ENCODE peak calls at places on chromosomes 6 and 20, in eight cellular contexts. One of them, this sample, is unnamed.

GRCh38 chr6:147700436-147701209 is 192.1 kb downstream of the SAMD5 start:
- DNase-seq in WTC11: no peak
- DNase-seq in uterus: no peak
- DNase-seq in upper lobe of left lung: no peak
- DNase-seq in tibial artery: no peak
- DNase-seq in ovary: no peak
- DNase-seq in HCT116: no peak
- DNase-seq in Peyer's patch: no peak
- DNase-seq in this sample: no peak

GRCh38 chr6:12749531-12750379 is 33.2 kb downstream of the PHACTR1 start:
- DNase-seq in WTC11: peak
- DNase-seq in uterus: no peak
- DNase-seq in upper lobe of left lung: no peak
- DNase-seq in tibial artery: no peak
- DNase-seq in ovary: no peak
- DNase-seq in HCT116: no peak
- DNase-seq in Peyer's patch: no peak
- DNase-seq in this sample: no peak

GRCh38 chr6:87257046-87257445 is 65.3 kb upstream of the SMIM8 start:
- DNase-seq in WTC11: no peak
- DNase-seq in uterus: no peak
- DNase-seq in upper lobe of left lung: no peak
- DNase-seq in tibial artery: no peak
- DNase-seq in ovary: no peak
- DNase-seq in HCT116: no peak
- DNase-seq in Peyer's patch: no peak
- DNase-seq in this sample: no peak

GRCh38 chr6:139354177-139354576 is 20.3 kb downstream of the CITED2 start:
- DNase-seq in WTC11: no peak
- DNase-seq in uterus: no peak
- DNase-seq in upper lobe of left lung: no peak
- DNase-seq in tibial artery: no peak
- DNase-seq in ovary: no peak
- DNase-seq in HCT116: no peak
- DNase-seq in Peyer's patch: no peak
- DNase-seq in this sample: no peak

GRCh38 chr20:37598101-37598530 is 70.4 kb upstream of the BLCAP start:
- DNase-seq in WTC11: peak
- DNase-seq in uterus: no peak
- DNase-seq in upper lobe of left lung: no peak
- DNase-seq in tibial artery: no peak
- DNase-seq in ovary: no peak
- DNase-seq in HCT116: no peak
- DNase-seq in Peyer's patch: no peak
- DNase-seq in this sample: no peak

GRCh38 chr20:62046431-62046830 is 19.2 kb downstream of the TAF4 start:
- DNase-seq in WTC11: no peak
- DNase-seq in uterus: no peak
- DNase-seq in upper lobe of left lung: no peak
- DNase-seq in tibial artery: no peak
- DNase-seq in ovary: peak
- DNase-seq in HCT116: no peak
- DNase-seq in Peyer's patch: no peak
- DNase-seq in this sample: no peak

GRCh38 chr6:53300656-53301551 is 47.8 kb downstream of the ELOVL5 start:
- DNase-seq in WTC11: no peak
- DNase-seq in uterus: no peak
- DNase-seq in upper lobe of left lung: peak
- DNase-seq in tibial artery: no peak
- DNase-seq in ovary: no peak
- DNase-seq in HCT116: no peak
- DNase-seq in Peyer's patch: peak
- DNase-seq in this sample: no peak

GRCh38 chr6:16031278-16031981 is 97.5 kb upstream of the MYLIP start:
- DNase-seq in WTC11: no peak
- DNase-seq in uterus: no peak
- DNase-seq in upper lobe of left lung: no peak
- DNase-seq in tibial artery: no peak
- DNase-seq in ovary: no peak
- DNase-seq in HCT116: no peak
- DNase-seq in Peyer's patch: no peak
- DNase-seq in this sample: no peak

GRCh38 chr6:119541132-119541905 is 191.8 kb upstream of the MAN1A1 start:
- DNase-seq in WTC11: no peak
- DNase-seq in uterus: no peak
- DNase-seq in upper lobe of left lung: no peak
- DNase-seq in tibial artery: no peak
- DNase-seq in ovary: no peak
- DNase-seq in HCT116: peak
- DNase-seq in Peyer's patch: no peak
- DNase-seq in this sample: peak

GRCh38 chr6:150915156-150915555 is 49.7 kb downstream of the MTHFD1L start:
- DNase-seq in WTC11: no peak
- DNase-seq in uterus: no peak
- DNase-seq in upper lobe of left lung: no peak
- DNase-seq in tibial artery: no peak
- DNase-seq in ovary: no peak
- DNase-seq in HCT116: no peak
- DNase-seq in Peyer's patch: no peak
- DNase-seq in this sample: no peak

GRCh38 chr6:16104624-16105023 is 24.3 kb upstream of the MYLIP start:
- DNase-seq in WTC11: no peak
- DNase-seq in uterus: no peak
- DNase-seq in upper lobe of left lung: no peak
- DNase-seq in tibial artery: no peak
- DNase-seq in ovary: no peak
- DNase-seq in HCT116: no peak
- DNase-seq in Peyer's patch: no peak
- DNase-seq in this sample: no peak

GRCh38 chr20:50844430-50845100 is 49.7 kb downstream of the BCAS4 start:
- DNase-seq in WTC11: no peak
- DNase-seq in uterus: no peak
- DNase-seq in upper lobe of left lung: no peak
- DNase-seq in tibial artery: no peak
- DNase-seq in ovary: no peak
- DNase-seq in HCT116: peak
- DNase-seq in Peyer's patch: peak
- DNase-seq in this sample: peak

GRCh38 chr6:15677822-15678221 is 15.0 kb upstream of the DTNBP1 start:
- DNase-seq in WTC11: no peak
- DNase-seq in uterus: no peak
- DNase-seq in upper lobe of left lung: no peak
- DNase-seq in tibial artery: no peak
- DNase-seq in ovary: no peak
- DNase-seq in HCT116: no peak
- DNase-seq in Peyer's patch: no peak
- DNase-seq in this sample: no peak

GRCh38 chr6:154343473-154344308 is 12.9 kb downstream of the IPCEF1 start:
- DNase-seq in WTC11: peak
- DNase-seq in uterus: no peak
- DNase-seq in upper lobe of left lung: peak
- DNase-seq in tibial artery: no peak
- DNase-seq in ovary: peak
- DNase-seq in HCT116: peak
- DNase-seq in Peyer's patch: no peak
- DNase-seq in this sample: no peak

GRCh38 chr6:28597924-28598323 is 72.2 kb downstream of the GPX5 start:
- DNase-seq in WTC11: no peak
- DNase-seq in uterus: no peak
- DNase-seq in upper lobe of left lung: no peak
- DNase-seq in tibial artery: no peak
- DNase-seq in ovary: no peak
- DNase-seq in HCT116: peak
- DNase-seq in Peyer's patch: no peak
- DNase-seq in this sample: no peak

GRCh38 chr20:9401381-9401780 is 113.0 kb upstream of the LAMP5 start:
- DNase-seq in WTC11: no peak
- DNase-seq in uterus: no peak
- DNase-seq in upper lobe of left lung: no peak
- DNase-seq in tibial artery: no peak
- DNase-seq in ovary: no peak
- DNase-seq in HCT116: no peak
- DNase-seq in Peyer's patch: no peak
- DNase-seq in this sample: no peak

GRCh38 chr20:57470212-57470522 is 54.8 kb downstream of the CTCFL start:
- DNase-seq in WTC11: no peak
- DNase-seq in uterus: no peak
- DNase-seq in upper lobe of left lung: no peak
- DNase-seq in tibial artery: peak
- DNase-seq in ovary: no peak
- DNase-seq in HCT116: no peak
- DNase-seq in Peyer's patch: no peak
- DNase-seq in this sample: no peak

GRCh38 chr20:41098703-41099250 is 38.6 kb upstream of the PLCG1 start:
- DNase-seq in WTC11: no peak
- DNase-seq in uterus: no peak
- DNase-seq in upper lobe of left lung: no peak
- DNase-seq in tibial artery: no peak
- DNase-seq in ovary: no peak
- DNase-seq in HCT116: no peak
- DNase-seq in Peyer's patch: no peak
- DNase-seq in this sample: no peak

GRCh38 chr6:43856005-43856765 is 86.2 kb downstream of the VEGFA start:
- DNase-seq in WTC11: peak
- DNase-seq in uterus: no peak
- DNase-seq in upper lobe of left lung: peak
- DNase-seq in tibial artery: no peak
- DNase-seq in ovary: no peak
- DNase-seq in HCT116: peak
- DNase-seq in Peyer's patch: no peak
- DNase-seq in this sample: no peak

GRCh38 chr6:40754481-40755045 is 167.4 kb upstream of the LRFN2 start:
- DNase-seq in WTC11: peak
- DNase-seq in uterus: no peak
- DNase-seq in upper lobe of left lung: no peak
- DNase-seq in tibial artery: no peak
- DNase-seq in ovary: no peak
- DNase-seq in HCT116: no peak
- DNase-seq in Peyer's patch: no peak
- DNase-seq in this sample: no peak

GRCh38 chr6:40755749-40756452 is 168.7 kb upstream of the LRFN2 start:
- DNase-seq in WTC11: no peak
- DNase-seq in uterus: peak
- DNase-seq in upper lobe of left lung: no peak
- DNase-seq in tibial artery: no peak
- DNase-seq in ovary: no peak
- DNase-seq in HCT116: no peak
- DNase-seq in Peyer's patch: no peak
- DNase-seq in this sample: no peak

GRCh38 chr6:40755046-40755681 is 168.0 kb upstream of the LRFN2 start:
- DNase-seq in WTC11: no peak
- DNase-seq in uterus: peak
- DNase-seq in upper lobe of left lung: no peak
- DNase-seq in tibial artery: no peak
- DNase-seq in ovary: no peak
- DNase-seq in HCT116: no peak
- DNase-seq in Peyer's patch: no peak
- DNase-seq in this sample: no peak

GRCh38 chr6:40753048-40753447 is 165.9 kb upstream of the LRFN2 start:
- DNase-seq in WTC11: no peak
- DNase-seq in uterus: no peak
- DNase-seq in upper lobe of left lung: no peak
- DNase-seq in tibial artery: no peak
- DNase-seq in ovary: no peak
- DNase-seq in HCT116: no peak
- DNase-seq in Peyer's patch: no peak
- DNase-seq in this sample: no peak

GRCh38 chr6:40753939-40754448 is 166.8 kb upstream of the LRFN2 start:
- DNase-seq in WTC11: no peak
- DNase-seq in uterus: no peak
- DNase-seq in upper lobe of left lung: no peak
- DNase-seq in tibial artery: no peak
- DNase-seq in ovary: no peak
- DNase-seq in HCT116: no peak
- DNase-seq in Peyer's patch: no peak
- DNase-seq in this sample: no peak
- TF ChIP-seq CTCF in WTC11: no peak
- TF ChIP-seq CTCF in uterus: no peak
- TF ChIP-seq CTCF in upper lobe of left lung: no peak
- TF ChIP-seq CTCF in tibial artery: no peak
- TF ChIP-seq CTCF in ovary: no peak
- TF ChIP-seq CTCF in HCT116: no peak
- TF ChIP-seq CTCF in Peyer's patch: no peak
- TF ChIP-seq CTCF in this sample: no peak

DNA sequence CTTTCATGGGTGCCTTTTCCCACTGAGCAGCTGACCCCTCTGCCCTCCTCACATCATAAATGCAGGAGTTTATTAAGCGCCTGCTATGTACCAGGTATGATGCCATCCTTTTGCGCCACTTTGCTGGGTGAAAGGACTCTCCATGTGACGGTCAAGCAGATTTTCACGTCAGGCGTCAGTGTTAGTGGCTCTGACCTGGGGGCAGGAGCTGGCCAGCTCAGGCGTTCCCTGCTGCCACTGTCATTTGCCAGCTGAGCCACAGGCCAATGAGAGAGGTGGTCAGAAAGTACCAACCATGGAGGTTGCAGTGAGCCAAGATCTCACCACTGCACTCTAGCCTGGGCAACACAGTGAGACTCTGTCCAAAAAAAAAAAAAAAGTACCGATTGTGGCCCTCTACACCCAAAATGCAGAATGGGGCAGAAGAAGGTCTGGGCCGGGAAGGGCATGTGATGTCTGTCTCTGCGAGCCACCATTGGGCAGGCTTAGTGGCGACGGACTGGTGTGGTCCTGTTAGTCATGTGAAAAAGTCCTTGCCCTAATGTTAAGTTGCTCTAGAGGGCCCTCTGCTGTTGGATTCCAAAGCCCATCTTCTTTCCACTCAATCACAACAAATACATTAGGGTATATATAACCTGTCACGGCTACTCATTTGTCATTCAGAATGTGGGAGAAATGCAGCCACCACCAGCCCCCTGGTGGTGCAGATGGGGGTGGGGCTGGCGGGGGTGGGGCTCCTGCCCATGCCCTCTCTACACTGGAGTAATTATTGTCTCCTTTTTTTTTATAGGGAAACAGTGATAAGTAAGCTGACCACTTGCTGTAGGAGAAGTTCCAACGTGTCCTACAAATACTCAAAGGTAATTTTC is 18.4 kb upstream of the SLC22A1 start:
- DNase-seq in WTC11: peak
- DNase-seq in uterus: no peak
- DNase-seq in upper lobe of left lung: no peak
- DNase-seq in tibial artery: peak
- DNase-seq in ovary: no peak
- DNase-seq in HCT116: peak
- DNase-seq in Peyer's patch: no peak
- DNase-seq in this sample: no peak
- TF ChIP-seq CTCF in WTC11: peak
- TF ChIP-seq CTCF in uterus: no peak
- TF ChIP-seq CTCF in upper lobe of left lung: no peak
- TF ChIP-seq CTCF in tibial artery: peak
- TF ChIP-seq CTCF in ovary: no peak
- TF ChIP-seq CTCF in HCT116: peak
- TF ChIP-seq CTCF in Peyer's patch: peak
- TF ChIP-seq CTCF in this sample: peak

GRCh38 chr6:32148722-32149576 is 2.8 kb downstream of the PRRT1 start:
- DNase-seq in WTC11: peak
- DNase-seq in uterus: no peak
- DNase-seq in upper lobe of left lung: peak
- DNase-seq in tibial artery: no peak
- DNase-seq in ovary: peak
- DNase-seq in HCT116: no peak
- DNase-seq in Peyer's patch: peak
- DNase-seq in this sample: no peak
- TF ChIP-seq CTCF in WTC11: peak
- TF ChIP-seq CTCF in uterus: no peak
- TF ChIP-seq CTCF in upper lobe of left lung: no peak
- TF ChIP-seq CTCF in tibial artery: no peak
- TF ChIP-seq CTCF in ovary: no peak
- TF ChIP-seq CTCF in HCT116: peak
- TF ChIP-seq CTCF in Peyer's patch: no peak
- TF ChIP-seq CTCF in this sample: peak

GRCh38 chr6:142946181-142946923 is 1.4 kb upstream of the HIVEP2 start:
- DNase-seq in WTC11: peak
- DNase-seq in uterus: peak
- DNase-seq in upper lobe of left lung: peak
- DNase-seq in tibial artery: peak
- DNase-seq in ovary: peak
- DNase-seq in HCT116: peak
- DNase-seq in Peyer's patch: peak
- DNase-seq in this sample: no peak
- TF ChIP-seq CTCF in WTC11: no peak
- TF ChIP-seq CTCF in uterus: no peak
- TF ChIP-seq CTCF in upper lobe of left lung: no peak
- TF ChIP-seq CTCF in tibial artery: no peak
- TF ChIP-seq CTCF in ovary: peak
- TF ChIP-seq CTCF in HCT116: no peak
- TF ChIP-seq CTCF in Peyer's patch: no peak
- TF ChIP-seq CTCF in this sample: no peak